ENCODE peak calls at places on chromosomes 3 and 15, in four cellular contexts. One of them, this sample, is unnamed.

GRCh38 chr3:197795200-197795599 is 4.1 kb downstream of the LRCH3 start:
- DNase-seq in MCF 10A: peak
- DNase-seq in GM06990: no peak
- DNase-seq in BJ: no peak
- DNase-seq in this sample: no peak

GRCh38 chr3:160035757-160036156 is 47.1 kb downstream of the IL12A start:
- DNase-seq in BJ: no peak
- DNase-seq in GM06990: no peak
- DNase-seq in MCF 10A: no peak
- DNase-seq in this sample: no peak

GRCh38 chr3:160753953-160754352 is 2.1 kb upstream of the PPM1L start:
- DNase-seq in BJ: no peak
- DNase-seq in MCF 10A: no peak
- DNase-seq in GM06990: no peak
- DNase-seq in this sample: no peak

GRCh38 chr15:74792227-74793016 is 10.5 kb downstream of the CSK start:
- DNase-seq in GM06990: no peak
- DNase-seq in MCF 10A: no peak
- DNase-seq in BJ: no peak
- DNase-seq in this sample: no peak

GRCh38 chr15:49145651-49146609 is 9.5 kb downstream of the COPS2 start:
- DNase-seq in GM06990: no peak
- DNase-seq in BJ: no peak
- DNase-seq in MCF 10A: peak
- DNase-seq in this sample: peak

GRCh38 chr3:176633511-176633910 is 563.8 kb downstream of the TBL1XR1 start:
- DNase-seq in BJ: no peak
- DNase-seq in MCF 10A: no peak
- DNase-seq in GM06990: no peak
- DNase-seq in this sample: no peak

GRCh38 chr15:41695750-41696436 is 35.7 kb downstream of the MGA start:
- DNase-seq in GM06990: peak
- DNase-seq in BJ: no peak
- DNase-seq in MCF 10A: peak
- DNase-seq in this sample: peak

GRCh38 chr3:30826381-30827061 is 67.9 kb downstream of the GADL1 start:
- DNase-seq in BJ: no peak
- DNase-seq in GM06990: no peak
- DNase-seq in MCF 10A: peak
- DNase-seq in this sample: no peak

GRCh38 chr15:91302588-91303439 is 202.8 kb downstream of the SV2B start:
- DNase-seq in MCF 10A: peak
- DNase-seq in BJ: no peak
- DNase-seq in GM06990: peak
- DNase-seq in this sample: peak

GRCh38 chr15:34038023-34038403 is 991 bp downstream of the AVEN start:
- DNase-seq in BJ: no peak
- DNase-seq in MCF 10A: no peak
- DNase-seq in GM06990: no peak
- DNase-seq in this sample: no peak

GRCh38 chr15:74790080-74790916 is 8.4 kb downstream of the CSK start:
- DNase-seq in BJ: no peak
- DNase-seq in GM06990: peak
- DNase-seq in MCF 10A: peak
- DNase-seq in this sample: no peak

GRCh38 chr15:37098468-37099320 is 1.7 kb downstream of the MEIS2 start:
- DNase-seq in GM06990: peak
- DNase-seq in BJ: no peak
- DNase-seq in MCF 10A: peak
- DNase-seq in this sample: peak

GRCh38 chr3:65854606-65855304 is 184.0 kb downstream of the MAGI1 start:
- DNase-seq in BJ: no peak
- DNase-seq in GM06990: peak
- DNase-seq in MCF 10A: peak
- DNase-seq in this sample: peak

GRCh38 chr3:49747792-49748480 is 24.2 kb upstream of the GMPPB start:
- DNase-seq in GM06990: no peak
- DNase-seq in BJ: no peak
- DNase-seq in MCF 10A: peak
- DNase-seq in this sample: no peak

GRCh38 chr15:51191072-51191665 is 96.5 kb upstream of the TNFAIP8L3 start:
- DNase-seq in BJ: no peak
- DNase-seq in MCF 10A: no peak
- DNase-seq in GM06990: no peak
- DNase-seq in this sample: no peak

GRCh38 chr3:16338124-16338523 is 73.1 kb downstream of the OXNAD1 start:
- DNase-seq in BJ: no peak
- DNase-seq in MCF 10A: no peak
- DNase-seq in GM06990: peak
- DNase-seq in this sample: peak

GRCh38 chr3:185825639-185826481 is 1.0 kb upstream of the IGF2BP2 start:
- DNase-seq in MCF 10A: peak
- DNase-seq in BJ: no peak
- DNase-seq in GM06990: peak
- DNase-seq in this sample: peak

GRCh38 chr3:16461463-16462245 is 51.8 kb downstream of the RFTN1 start:
- DNase-seq in BJ: no peak
- DNase-seq in MCF 10A: no peak
- DNase-seq in GM06990: no peak
- DNase-seq in this sample: no peak

GRCh38 chr15:67771201-67771600 is 54.1 kb upstream of the SKOR1 start:
- DNase-seq in BJ: no peak
- DNase-seq in MCF 10A: no peak
- DNase-seq in GM06990: no peak
- DNase-seq in this sample: no peak

GRCh38 chr15:100021653-100022052 is 288.4 kb upstream of the LYSMD4 start:
- DNase-seq in GM06990: no peak
- DNase-seq in BJ: no peak
- DNase-seq in MCF 10A: no peak
- DNase-seq in this sample: no peak

GRCh38 chr3:43762486-43762885 is 71.7 kb downstream of the ABHD5 start:
- DNase-seq in GM06990: no peak
- DNase-seq in MCF 10A: no peak
- DNase-seq in BJ: no peak
- DNase-seq in this sample: no peak

GRCh38 chr3:119748996-119749395 is 32.9 kb upstream of the NR1I2 start:
- DNase-seq in MCF 10A: no peak
- DNase-seq in BJ: no peak
- DNase-seq in GM06990: no peak
- DNase-seq in this sample: no peak

GRCh38 chr3:94036909-94037507 is 8.6 kb upstream of the STX19 start:
- DNase-seq in MCF 10A: peak
- DNase-seq in BJ: no peak
- DNase-seq in GM06990: no peak
- DNase-seq in this sample: no peak

GRCh38 chr3:21484323-21485154 is 266.5 kb downstream of the ZNF385D start:
- DNase-seq in GM06990: no peak
- DNase-seq in BJ: no peak
- DNase-seq in MCF 10A: peak
- DNase-seq in this sample: peak

GRCh38 chr3:22296641-22297040 is 545.6 kb upstream of the ZNF385D start:
- DNase-seq in BJ: no peak
- DNase-seq in MCF 10A: peak
- DNase-seq in GM06990: no peak
- DNase-seq in this sample: no peak

GRCh38 chr3:100040446-100040845 is 73.9 kb downstream of the FILIP1L start:
- DNase-seq in BJ: no peak
- DNase-seq in GM06990: no peak
- DNase-seq in MCF 10A: peak
- DNase-seq in this sample: no peak

GRCh38 chr3:46990573-46991374 is 11.3 kb downstream of the NBEAL2 start:
- DNase-seq in GM06990: peak
- DNase-seq in BJ: no peak
- DNase-seq in MCF 10A: no peak
- DNase-seq in this sample: no peak

GRCh38 chr3:85539232-85539631 is 580.4 kb downstream of the CADM2 start:
- DNase-seq in MCF 10A: no peak
- DNase-seq in GM06990: no peak
- DNase-seq in BJ: no peak
- DNase-seq in this sample: no peak

GRCh38 chr15:42100021-42100800 is 5.8 kb upstream of the PLA2G4D start:
- DNase-seq in MCF 10A: peak
- DNase-seq in GM06990: no peak
- DNase-seq in BJ: no peak
- DNase-seq in this sample: no peak

GRCh38 chr3:156489462-156489911 is 65.4 kb downstream of the SSR3 start:
- DNase-seq in GM06990: no peak
- DNase-seq in BJ: peak
- DNase-seq in MCF 10A: peak
- DNase-seq in this sample: no peak

GRCh38 chr15:47473857-47474256 is 243.4 kb upstream of the SEMA6D start:
- DNase-seq in GM06990: no peak
- DNase-seq in BJ: no peak
- DNase-seq in MCF 10A: no peak
- DNase-seq in this sample: no peak

GRCh38 chr3:17894434-17895060 is 152.1 kb upstream of the TBC1D5 start:
- DNase-seq in BJ: peak
- DNase-seq in GM06990: no peak
- DNase-seq in MCF 10A: peak
- DNase-seq in this sample: peak
- TF ChIP-seq CTCF in BJ: peak
- TF ChIP-seq CTCF in GM06990: peak
- TF ChIP-seq CTCF in MCF 10A: peak
- TF ChIP-seq CTCF in this sample: peak

GRCh38 chr15:78302579-78302978 is 3.2 kb upstream of the SKIC8 start:
- DNase-seq in GM06990: no peak
- DNase-seq in BJ: peak
- DNase-seq in MCF 10A: peak
- DNase-seq in this sample: peak

GRCh38 chr15:78306176-78306774 is 6.9 kb upstream of the SKIC8 start:
- DNase-seq in MCF 10A: no peak
- DNase-seq in GM06990: no peak
- DNase-seq in BJ: no peak
- DNase-seq in this sample: no peak

GRCh38 chr15:78304487-78305413 is 5.3 kb upstream of the SKIC8 start:
- DNase-seq in MCF 10A: no peak
- DNase-seq in BJ: no peak
- DNase-seq in GM06990: no peak
- DNase-seq in this sample: no peak

GRCh38 chr15:78301813-78302212 is 2.4 kb upstream of the SKIC8 start:
- DNase-seq in GM06990: no peak
- DNase-seq in BJ: no peak
- DNase-seq in MCF 10A: no peak
- DNase-seq in this sample: no peak

GRCh38 chr15:78303729-78304486 is 4.5 kb upstream of the SKIC8 start:
- DNase-seq in GM06990: no peak
- DNase-seq in BJ: no peak
- DNase-seq in MCF 10A: no peak
- DNase-seq in this sample: no peak
- TF ChIP-seq CTCF in GM06990: no peak
- TF ChIP-seq CTCF in BJ: no peak
- TF ChIP-seq CTCF in MCF 10A: no peak
- TF ChIP-seq CTCF in this sample: no peak

DNA sequence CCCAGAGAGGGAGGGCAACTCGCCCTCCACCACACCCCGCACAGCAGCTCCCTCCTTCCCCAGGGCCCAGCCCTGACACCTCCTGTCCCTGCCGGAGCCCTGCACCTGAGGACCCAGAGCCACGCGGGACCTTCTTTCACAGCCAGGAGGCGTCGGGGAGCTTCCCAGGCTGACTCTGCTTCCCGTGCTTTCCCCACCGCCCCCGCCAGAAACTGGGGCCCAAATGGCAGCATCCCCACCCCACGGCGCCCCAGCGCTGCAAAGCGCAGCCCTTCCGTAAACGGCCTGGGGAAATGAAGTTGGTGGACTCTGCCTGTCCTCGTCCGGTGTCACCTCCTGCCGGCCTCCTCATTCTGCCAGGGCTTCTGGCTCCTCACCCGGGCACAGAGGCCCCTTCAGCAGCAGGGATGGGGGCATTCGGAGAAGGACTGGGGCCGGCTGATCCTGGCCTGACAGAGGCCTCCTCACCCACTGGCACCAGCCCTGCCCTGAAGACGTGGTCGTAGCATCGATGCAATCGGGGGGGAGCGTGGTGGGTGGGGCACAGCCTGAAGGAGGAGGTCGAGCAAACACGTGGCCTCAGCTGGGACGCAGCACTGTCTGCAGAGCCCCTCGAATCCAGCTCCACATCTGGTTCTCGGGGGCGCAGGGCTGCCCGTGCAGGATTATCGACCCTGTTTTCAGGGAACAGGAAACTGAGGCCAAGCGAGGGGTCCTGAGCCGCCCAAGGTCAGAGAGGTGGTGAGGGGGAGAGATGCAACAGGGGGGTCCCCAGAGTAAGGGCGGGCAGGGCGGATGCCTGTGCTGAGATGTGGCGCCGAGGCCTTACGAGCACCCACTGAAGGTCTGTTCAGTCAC is 235.4 kb downstream of the XXYLT1 start:
- DNase-seq in BJ: no peak
- DNase-seq in MCF 10A: no peak
- DNase-seq in GM06990: no peak
- DNase-seq in this sample: no peak
- TF ChIP-seq CTCF in BJ: peak
- TF ChIP-seq CTCF in MCF 10A: no peak
- TF ChIP-seq CTCF in GM06990: peak
- TF ChIP-seq CTCF in this sample: no peak

DNA sequence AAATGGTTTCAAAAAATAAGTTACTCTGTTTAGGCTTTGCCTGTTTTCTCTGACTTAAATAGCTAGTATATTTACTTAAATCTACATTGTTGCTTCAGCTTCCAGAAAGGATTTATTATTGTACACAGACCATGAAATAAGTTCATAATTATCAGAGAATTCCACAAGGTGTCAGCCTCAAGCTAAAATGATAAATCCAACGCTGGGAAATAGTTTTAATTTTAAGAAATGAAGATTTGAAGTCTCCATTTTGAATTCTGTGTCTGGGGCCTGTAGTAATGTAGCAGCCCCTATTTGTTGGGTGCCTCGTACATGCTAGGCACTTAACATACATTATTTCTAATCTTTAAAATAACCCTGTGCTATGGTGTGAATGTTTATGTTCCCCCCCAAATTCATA is 92.6 kb upstream of the KCNMB2 start:
- DNase-seq in MCF 10A: peak
- DNase-seq in BJ: no peak
- DNase-seq in GM06990: no peak
- DNase-seq in this sample: no peak
- TF ChIP-seq CTCF in MCF 10A: peak
- TF ChIP-seq CTCF in BJ: no peak
- TF ChIP-seq CTCF in GM06990: no peak
- TF ChIP-seq CTCF in this sample: peak

DNA sequence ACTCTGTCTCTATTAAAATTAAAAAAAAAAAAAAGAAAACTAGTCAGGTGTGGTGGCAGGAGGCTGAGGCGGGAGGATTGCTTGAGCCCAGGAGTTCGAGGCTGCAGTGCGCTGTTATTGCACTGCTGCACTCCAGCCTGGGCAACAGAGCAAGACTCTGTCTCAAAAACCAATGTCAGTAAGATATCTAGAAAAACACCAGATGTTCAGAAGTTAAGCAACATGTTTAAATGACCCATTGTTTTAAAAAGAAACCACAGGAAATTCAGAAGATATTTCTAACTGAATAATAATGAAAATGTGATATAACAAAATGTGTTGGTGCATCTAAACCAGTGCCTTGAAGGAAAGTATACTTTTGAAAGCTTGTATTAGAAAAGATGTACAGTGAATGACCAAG is 203.4 kb upstream of the CGNL1 start:
- DNase-seq in GM06990: no peak
- DNase-seq in MCF 10A: no peak
- DNase-seq in BJ: no peak
- DNase-seq in this sample: no peak
- TF ChIP-seq CTCF in GM06990: no peak
- TF ChIP-seq CTCF in MCF 10A: no peak
- TF ChIP-seq CTCF in BJ: no peak
- TF ChIP-seq CTCF in this sample: no peak